ENCODE peak calls at places on chromosomes 4 and X, in seven cellular contexts. I, O, L, V, H, U and M are unnamed samples.

GRCh38 chrX:21723097-21723496 is 34.8 kb downstream of the SMPX start:
- DNase-seq in V (no peak), L (no peak), H (no peak), I (no peak), O (no peak), U (no peak), M (no peak)

GRCh38 chrX:84144281-84144680 is 43.7 kb downstream of the RPS6KA6 start:
- DNase-seq in L (no peak), V (no peak), O (no peak), I (no peak), U (no peak), H (no peak), M (no peak)

GRCh38 chr4:7026107-7026506 is 17.1 kb upstream of the TADA2B start:
- DNase-seq in I (no peak), O (no peak), V (no peak), L (no peak), H (no peak), U (no peak), M (no peak)

GRCh38 chr4:106318511-106318910 is 2.2 kb downstream of the AIMP1 start:
- DNase-seq in U (no peak), L (no peak), H (no peak), I (no peak), O (no peak), V (no peak), M (no peak)

GRCh38 chr4:35934370-35934981 is 309.8 kb downstream of the ARAP2 start:
- DNase-seq in U (no peak), H (no peak), V (no peak), L (peak; percentile 12), O (no peak), I (no peak), M (peak; percentile 19)

GRCh38 chr4:151324124-151324448 is 1.3 kb downstream of the SH3D19 start:
- DNase-seq in H (no peak), I (no peak), L (no peak), O (no peak), V (no peak), U (no peak), M (no peak)

GRCh38 chr4:152115794-152116193 is 355.0 kb upstream of the GATB start:
- DNase-seq in L (no peak), U (no peak), V (no peak), O (no peak), I (no peak), H (no peak), M (no peak)

GRCh38 chr4:8317474-8317873 is 47.9 kb downstream of the HTRA3 start:
- DNase-seq in O (no peak), I (peak; percentile 6), H (no peak), V (no peak), U (no peak), L (no peak), M (no peak)

GRCh38 chr4:80138556-80139538 is 58.5 kb upstream of the PRDM8 start:
- DNase-seq in U (no peak), I (no peak), L (no peak), V (peak; percentile 8), H (peak; percentile 30), O (no peak), M (no peak)

GRCh38 chrX:107449490-107450175 is at the start of gene FRMPD3:
- DNase-seq in L (no peak), V (no peak), U (no peak), I (no peak), H (no peak), O (no peak), M (no peak)

GRCh38 chr4:7226464-7226863 is 34.1 kb downstream of the SORCS2 start:
- DNase-seq in U (no peak), L (no peak), H (no peak), V (no peak), I (no peak), O (no peak), M (no peak)

GRCh38 chr4:7793186-7793585 is 146.5 kb downstream of the AFAP1 start:
- DNase-seq in I (no peak), L (no peak), V (no peak), H (no peak), O (no peak), U (no peak), M (no peak)

GRCh38 chr4:181962321-181962720 is 280.9 kb upstream of the TENM3 start:
- DNase-seq in U (no peak), V (no peak), O (no peak), I (no peak), L (no peak), H (no peak), M (no peak)

GRCh38 chrX:94743478-94743877 is 1069.5 kb downstream of the FAM133A start:
- DNase-seq in U (no peak), H (no peak), I (no peak), O (no peak), L (no peak), V (no peak), M (no peak)

GRCh38 chrX:37357436-37357835 is 8.3 kb downstream of the PRRG1 start:
- DNase-seq in I (no peak), H (no peak), V (no peak), L (no peak), U (no peak), O (no peak), M (no peak)

GRCh38 chr4:73751830-73752229 is 11.5 kb downstream of the CXCL8 start:
- DNase-seq in H (no peak), U (no peak), L (no peak), I (no peak), O (no peak), V (no peak), M (no peak)

GRCh38 chr4:73753215-73753614 is 12.8 kb downstream of the CXCL8 start:
- DNase-seq in O (no peak), H (no peak), L (no peak), U (no peak), I (no peak), V (no peak), M (no peak)

GRCh38 chr4:73751166-73751565 is 10.8 kb downstream of the CXCL8 start:
- DNase-seq in O (no peak), L (no peak), V (no peak), U (no peak), I (no peak), H (no peak), M (no peak)

GRCh38 chr4:73752424-73752823 is 12.1 kb downstream of the CXCL8 start:
- DNase-seq in I (no peak), U (no peak), H (no peak), L (no peak), V (no peak), O (no peak), M (no peak)

DNA sequence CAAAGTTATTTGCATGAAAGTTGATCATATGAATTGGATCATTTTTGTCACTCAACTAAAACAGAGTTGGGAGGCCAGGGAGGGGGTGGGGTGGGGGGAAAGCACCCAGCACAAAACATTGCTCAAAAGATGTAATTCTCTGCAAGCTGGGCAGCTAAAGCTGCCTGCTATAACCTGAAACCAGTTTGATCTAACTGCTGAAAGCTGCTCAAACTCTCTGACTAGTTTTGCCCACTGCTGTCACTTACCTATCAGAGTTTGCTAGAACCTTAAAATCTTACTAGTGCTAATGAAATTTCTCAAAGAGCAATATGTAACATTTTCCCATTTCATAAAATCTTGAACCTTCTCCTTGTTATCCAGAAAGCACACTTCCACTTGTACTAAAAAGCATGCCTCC is 10.4 kb downstream of the CXCL8 start:
- DNase-seq in L (no peak), I (no peak), U (no peak), O (no peak), H (no peak), V (no peak), M (no peak)
- TF ChIP-seq POLR2A in L (no peak), I (no peak), U (no peak), O (no peak), H (no peak), V (no peak), M (no peak)

DNA sequence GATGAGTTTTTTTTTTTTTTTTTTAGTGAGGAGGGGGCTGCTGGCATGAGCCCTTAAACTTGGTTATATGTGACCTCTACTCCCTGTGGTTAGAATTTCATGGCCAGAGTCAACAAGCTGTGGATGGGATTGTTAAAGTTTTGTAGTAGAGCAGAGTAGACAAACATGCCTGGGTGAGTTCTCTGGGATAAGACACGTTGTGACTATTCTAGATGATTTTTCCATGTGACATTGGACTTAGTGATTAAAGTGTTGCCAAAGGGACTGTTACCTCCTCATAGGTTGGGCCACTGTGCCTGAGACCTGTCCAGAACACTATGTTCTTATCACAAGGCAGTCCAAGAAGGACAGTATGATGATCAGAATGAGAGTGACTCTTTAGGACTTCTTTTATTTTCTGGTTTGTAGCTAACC is 28.8 kb upstream of the ALB start:
- DNase-seq in U (no peak), L (no peak), V (no peak), I (no peak), O (no peak), H (no peak), M (no peak)
- TF ChIP-seq POLR2A in U (no peak), L (no peak), V (no peak), I (no peak), O (no peak), H (no peak), M (no peak)

DNA sequence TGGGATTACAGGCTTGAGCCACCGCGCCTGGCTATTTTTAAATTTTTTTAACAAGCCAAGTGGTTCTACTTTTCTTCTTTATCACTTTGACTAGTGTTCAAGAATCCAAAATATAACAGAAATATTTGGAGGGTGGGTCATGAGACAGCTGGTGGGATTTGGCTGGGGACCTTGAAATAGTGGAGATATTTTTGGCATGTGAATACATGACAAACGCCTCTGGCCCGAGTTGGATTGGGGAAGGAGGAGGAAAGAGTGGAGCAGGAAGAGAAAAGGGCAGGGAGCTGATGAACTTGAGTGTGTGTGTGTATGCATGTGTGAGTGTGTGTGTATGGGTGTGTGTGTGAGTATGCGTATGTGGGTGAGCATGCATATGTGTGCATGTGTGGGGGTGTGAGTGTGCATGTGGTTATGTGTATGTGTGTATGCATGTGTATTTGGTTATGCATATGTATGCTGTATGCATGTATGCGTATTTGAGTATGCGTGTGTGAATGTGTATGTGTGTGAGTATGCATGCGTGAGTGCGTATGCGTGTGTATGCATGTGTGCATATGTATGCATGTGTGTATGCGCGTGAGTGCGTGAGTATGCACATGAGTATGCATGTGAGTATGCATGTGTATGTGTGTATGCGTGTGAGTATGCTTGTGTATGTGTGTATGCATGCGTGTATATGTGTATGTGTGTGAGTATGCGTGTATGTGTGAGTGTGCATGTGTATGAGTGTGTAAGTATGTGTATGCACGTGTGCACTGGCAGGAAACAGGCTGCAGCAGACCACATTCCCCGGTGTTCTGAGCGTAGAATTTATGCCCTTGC is 49.6 kb downstream of the JADE1 start:
- DNase-seq in O (no peak), I (peak; percentile 57), H (no peak), U (no peak), V (no peak), L (no peak), M (peak; percentile 18)
- TF ChIP-seq POLR2A in O (no peak), I (no peak), H (no peak), U (no peak), V (no peak), L (no peak), M (no peak)

DNA sequence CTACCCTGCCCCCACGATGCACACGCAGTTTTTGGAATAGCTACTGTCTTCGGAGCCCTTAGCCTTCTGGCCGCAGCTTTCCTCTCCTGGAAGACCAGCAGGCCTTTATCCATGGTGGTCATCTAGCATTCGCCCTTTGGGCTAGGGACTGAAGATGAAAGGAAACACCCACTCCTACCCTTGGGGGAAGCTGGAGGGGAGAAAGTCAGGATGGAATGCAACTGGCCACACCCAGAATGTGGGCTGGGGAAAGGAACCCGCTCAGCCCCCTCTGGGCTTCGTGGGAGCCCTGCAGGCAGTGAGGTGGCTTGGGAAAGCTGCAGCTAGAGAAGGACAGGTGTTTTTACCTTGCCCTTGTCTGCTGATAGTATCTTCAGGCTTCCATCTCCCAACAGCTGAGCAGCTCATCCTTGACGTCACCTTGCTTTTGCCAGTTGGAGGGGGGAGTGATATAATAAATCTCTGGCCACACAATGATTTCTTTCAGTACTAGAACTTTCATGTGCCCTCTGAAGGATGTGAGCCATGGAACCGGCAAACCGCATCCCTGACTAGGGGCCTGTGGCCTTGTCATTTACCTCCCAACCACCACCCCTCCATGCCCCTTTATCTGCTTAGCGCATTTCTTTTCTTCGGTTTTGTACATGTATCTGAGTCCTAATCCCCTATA is 59.0 kb downstream of the ELF4 start:
- DNase-seq in U (no peak), I (no peak), V (no peak), O (no peak), L (no peak), H (no peak), M (no peak)
- TF ChIP-seq POLR2A in U (no peak), I (no peak), V (no peak), O (no peak), L (no peak), H (no peak), M (no peak)